ENCODE peak calls at places on chromosomes 7 and 10, in five cellular contexts. One of them, this sample, is unnamed.

GRCh38 chr7:76267835-76268183 is 34.7 kb upstream of the HSPB1 start:
- DNase-seq in ovary: no peak
- DNase-seq in GM12864: no peak
- DNase-seq in heart left ventricle: no peak
- DNase-seq in foreskin fibroblast: no peak
- DNase-seq in this sample: no peak

GRCh38 chr7:4803397-4804241 is 28.2 kb downstream of the AP5Z1 start:
- DNase-seq in ovary: no peak
- DNase-seq in GM12864: no peak
- DNase-seq in heart left ventricle: no peak
- DNase-seq in foreskin fibroblast: no peak
- DNase-seq in this sample: no peak

GRCh38 chr10:32039745-32040144 is 16.5 kb downstream of the KIF5B start:
- DNase-seq in ovary: no peak
- DNase-seq in GM12864: no peak
- DNase-seq in heart left ventricle: no peak
- DNase-seq in foreskin fibroblast: no peak
- DNase-seq in this sample: no peak

GRCh38 chr7:74031403-74032190 is 3.6 kb downstream of the ELN start:
- DNase-seq in ovary: no peak
- DNase-seq in GM12864: no peak
- DNase-seq in heart left ventricle: no peak
- DNase-seq in foreskin fibroblast: no peak
- DNase-seq in this sample: no peak

GRCh38 chr7:40922316-40922670 is 780.6 kb downstream of the INHBA start:
- DNase-seq in ovary: no peak
- DNase-seq in GM12864: no peak
- DNase-seq in heart left ventricle: no peak
- DNase-seq in foreskin fibroblast: peak; percentile 77
- DNase-seq in this sample: no peak

GRCh38 chr10:93813507-93814465 is 56.0 kb downstream of the LGI1 start:
- DNase-seq in ovary: peak; percentile 43
- DNase-seq in GM12864: no peak
- DNase-seq in heart left ventricle: peak; percentile 47
- DNase-seq in foreskin fibroblast: no peak
- DNase-seq in this sample: peak; percentile 28

GRCh38 chr7:85829817-85830432 is 643.1 kb upstream of the SEMA3D start:
- DNase-seq in ovary: no peak
- DNase-seq in GM12864: no peak
- DNase-seq in heart left ventricle: no peak
- DNase-seq in foreskin fibroblast: no peak
- DNase-seq in this sample: no peak

GRCh38 chr7:32179567-32179966 is 109.4 kb upstream of the PDE1C start:
- DNase-seq in ovary: no peak
- DNase-seq in GM12864: no peak
- DNase-seq in heart left ventricle: no peak
- DNase-seq in foreskin fibroblast: no peak
- DNase-seq in this sample: no peak

GRCh38 chr7:13822678-13823077 is 166.8 kb downstream of the ETV1 start:
- DNase-seq in ovary: no peak
- DNase-seq in GM12864: no peak
- DNase-seq in heart left ventricle: no peak
- DNase-seq in foreskin fibroblast: no peak
- DNase-seq in this sample: no peak

GRCh38 chr7:157520249-157520648 is 183.4 kb downstream of the DNAJB6 start:
- DNase-seq in ovary: peak; percentile 7
- DNase-seq in GM12864: no peak
- DNase-seq in heart left ventricle: no peak
- DNase-seq in foreskin fibroblast: no peak
- DNase-seq in this sample: no peak

GRCh38 chr7:138951953-138952352 is 29.2 kb downstream of the KIAA1549 start:
- DNase-seq in ovary: no peak
- DNase-seq in GM12864: no peak
- DNase-seq in heart left ventricle: no peak
- DNase-seq in foreskin fibroblast: no peak
- DNase-seq in this sample: no peak

GRCh38 chr10:14391342-14391741 is 60.6 kb upstream of the FRMD4A start:
- DNase-seq in ovary: no peak
- DNase-seq in GM12864: no peak
- DNase-seq in heart left ventricle: no peak
- DNase-seq in foreskin fibroblast: no peak
- DNase-seq in this sample: no peak

GRCh38 chr7:134703781-134704180 is 57.1 kb downstream of the BPGM start:
- DNase-seq in ovary: peak; percentile 79
- DNase-seq in GM12864: no peak
- DNase-seq in heart left ventricle: no peak
- DNase-seq in foreskin fibroblast: peak; percentile 71
- DNase-seq in this sample: no peak

GRCh38 chr7:51634025-51634424 is 317.4 kb upstream of the COBL start:
- DNase-seq in ovary: no peak
- DNase-seq in GM12864: no peak
- DNase-seq in heart left ventricle: no peak
- DNase-seq in foreskin fibroblast: no peak
- DNase-seq in this sample: no peak

GRCh38 chr7:50696810-50697582 is 85.7 kb downstream of the GRB10 start:
- DNase-seq in ovary: no peak
- DNase-seq in GM12864: no peak
- DNase-seq in heart left ventricle: no peak
- DNase-seq in foreskin fibroblast: no peak
- DNase-seq in this sample: no peak

GRCh38 chr7:119963654-119964053 is 309.3 kb upstream of the KCND2 start:
- DNase-seq in ovary: no peak
- DNase-seq in GM12864: no peak
- DNase-seq in heart left ventricle: no peak
- DNase-seq in foreskin fibroblast: no peak
- DNase-seq in this sample: no peak

GRCh38 chr7:14691597-14692203 is 210.9 kb downstream of the DGKB start:
- DNase-seq in ovary: peak; percentile 54
- DNase-seq in GM12864: no peak
- DNase-seq in heart left ventricle: peak; percentile 33
- DNase-seq in foreskin fibroblast: peak; percentile 7
- DNase-seq in this sample: peak; percentile 46

GRCh38 chr7:71444130-71444529 is 312.2 kb downstream of the GALNT17 start:
- DNase-seq in ovary: no peak
- DNase-seq in GM12864: no peak
- DNase-seq in heart left ventricle: no peak
- DNase-seq in foreskin fibroblast: no peak
- DNase-seq in this sample: no peak
- TF ChIP-seq CTCF in ovary: no peak
- TF ChIP-seq CTCF in GM12864: no peak
- TF ChIP-seq CTCF in heart left ventricle: no peak
- TF ChIP-seq CTCF in foreskin fibroblast: no peak
- TF ChIP-seq CTCF in this sample: no peak

DNA sequence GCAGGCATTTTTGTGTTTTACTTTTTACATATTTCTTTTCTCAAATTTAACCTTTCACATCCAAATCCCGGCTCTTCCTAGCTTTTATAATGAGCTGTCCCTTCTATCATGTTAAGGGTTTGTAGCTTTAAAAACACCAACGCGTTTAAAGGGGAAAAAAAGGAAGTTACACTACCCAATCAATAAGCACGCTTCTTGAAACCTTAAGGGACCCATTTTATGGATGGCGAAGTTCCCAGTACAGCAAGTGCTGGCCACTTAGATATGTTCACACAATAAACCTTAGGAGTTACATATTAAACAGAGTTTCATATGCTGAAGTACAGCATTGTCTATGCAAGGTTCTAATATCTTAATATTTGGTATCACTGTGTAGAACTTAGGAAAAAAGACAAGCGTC is 1.8 kb downstream of the GNG11 start:
- DNase-seq in ovary: no peak
- DNase-seq in GM12864: no peak
- DNase-seq in heart left ventricle: no peak
- DNase-seq in foreskin fibroblast: no peak
- DNase-seq in this sample: no peak
- H3K4me3 ChIP-seq in ovary: peak overlapping the region; percentile 80
- H3K4me3 ChIP-seq in GM12864: no peak overlapping the region
- H3K4me3 ChIP-seq in heart left ventricle: peak overlapping the region; percentile 79
- H3K4me3 ChIP-seq in foreskin fibroblast: peak overlapping the region; percentile 77
- H3K4me3 ChIP-seq in this sample: peak overlapping the region; percentile 75

GRCh38 chr7:116864084-116864483 is 1.7 kb downstream of the CAPZA2 start:
- DNase-seq in ovary: no peak
- DNase-seq in GM12864: no peak
- DNase-seq in heart left ventricle: no peak
- DNase-seq in foreskin fibroblast: no peak
- DNase-seq in this sample: no peak

GRCh38 chr7:116863168-116863670 is 832 bp downstream of the CAPZA2 start:
- DNase-seq in ovary: peak; percentile 47
- DNase-seq in GM12864: no peak
- DNase-seq in heart left ventricle: no peak
- DNase-seq in foreskin fibroblast: no peak
- DNase-seq in this sample: no peak

GRCh38 chr7:116861717-116862116 is 670 bp upstream of the CAPZA2 start:
- DNase-seq in ovary: no peak
- DNase-seq in GM12864: no peak
- DNase-seq in heart left ventricle: no peak
- DNase-seq in foreskin fibroblast: no peak
- DNase-seq in this sample: no peak

GRCh38 chr7:116859323-116859722 is 3.1 kb upstream of the CAPZA2 start:
- DNase-seq in ovary: no peak
- DNase-seq in GM12864: no peak
- DNase-seq in heart left ventricle: no peak
- DNase-seq in foreskin fibroblast: peak; percentile 51
- DNase-seq in this sample: no peak

GRCh38 chr7:116862234-116863167 is at the start of gene CAPZA2:
- DNase-seq in ovary: peak; percentile 95
- DNase-seq in GM12864: peak; percentile 60
- DNase-seq in heart left ventricle: peak; percentile 95
- DNase-seq in foreskin fibroblast: peak; percentile 90
- DNase-seq in this sample: peak; percentile 79
- TF ChIP-seq CTCF in ovary: peak; percentile 87
- TF ChIP-seq CTCF in GM12864: peak; percentile 38
- TF ChIP-seq CTCF in heart left ventricle: no peak
- TF ChIP-seq CTCF in foreskin fibroblast: no peak
- TF ChIP-seq CTCF in this sample: peak; percentile 95

DNA sequence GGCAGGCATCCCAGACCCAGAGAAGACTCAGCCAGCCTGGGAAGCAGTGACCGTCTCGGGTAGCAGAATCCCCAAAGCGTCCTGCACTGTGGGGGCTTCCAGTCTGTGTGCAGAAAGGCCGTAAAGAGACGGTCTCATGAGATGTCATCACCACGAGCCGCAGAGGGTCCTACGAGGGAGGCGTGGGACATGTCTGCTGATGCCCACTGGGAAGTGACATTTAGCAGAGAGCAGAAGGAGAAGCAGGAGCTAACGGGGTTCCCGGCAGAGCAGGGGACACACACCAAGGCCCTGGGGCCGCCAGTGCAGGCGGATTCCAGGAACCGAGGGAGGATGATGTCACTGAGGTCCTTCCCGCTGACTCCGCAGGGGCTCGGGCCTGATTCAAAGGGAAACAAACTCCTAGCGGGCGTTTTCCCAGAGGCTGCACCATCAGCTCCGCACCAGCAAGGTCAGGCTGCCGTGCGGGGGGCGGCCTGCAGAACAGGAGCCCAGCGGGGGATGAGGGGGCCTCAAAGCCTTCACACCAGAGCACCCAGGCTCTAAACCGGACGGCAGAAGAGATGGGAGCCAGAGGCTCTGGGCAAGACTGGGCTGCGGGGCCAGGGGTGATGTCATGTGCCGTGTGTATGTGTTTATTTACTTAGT is 85.4 kb upstream of the PDGFA start:
- DNase-seq in ovary: peak; percentile 29
- DNase-seq in GM12864: no peak
- DNase-seq in heart left ventricle: no peak
- DNase-seq in foreskin fibroblast: no peak
- DNase-seq in this sample: no peak
- H3K4me3 ChIP-seq in ovary: no peak overlapping the region
- H3K4me3 ChIP-seq in GM12864: peak overlapping the region; percentile 68
- H3K4me3 ChIP-seq in heart left ventricle: peak overlapping the region; percentile 27
- H3K4me3 ChIP-seq in foreskin fibroblast: no peak overlapping the region
- H3K4me3 ChIP-seq in this sample: peak overlapping the region; percentile 33

GRCh38 chr10:71821909-71822763 is 28.9 kb downstream of the PSAP start:
- DNase-seq in ovary: no peak
- DNase-seq in GM12864: no peak
- DNase-seq in heart left ventricle: peak; percentile 6
- DNase-seq in foreskin fibroblast: no peak
- DNase-seq in this sample: no peak
- TF ChIP-seq CTCF in ovary: no peak
- TF ChIP-seq CTCF in GM12864: no peak
- TF ChIP-seq CTCF in heart left ventricle: no peak
- TF ChIP-seq CTCF in foreskin fibroblast: no peak
- TF ChIP-seq CTCF in this sample: no peak

GRCh38 chr10:101064415-101065030 is 2.7 kb downstream of the KAZALD1 start:
- DNase-seq in ovary: no peak
- DNase-seq in GM12864: no peak
- DNase-seq in heart left ventricle: no peak
- DNase-seq in foreskin fibroblast: no peak
- DNase-seq in this sample: no peak
- H3K4me3 ChIP-seq in ovary: no peak overlapping the region
- H3K4me3 ChIP-seq in GM12864: no peak overlapping the region
- H3K4me3 ChIP-seq in heart left ventricle: no peak overlapping the region
- H3K4me3 ChIP-seq in foreskin fibroblast: no peak overlapping the region
- H3K4me3 ChIP-seq in this sample: no peak overlapping the region

GRCh38 chr7:109206196-109206595 is 636.5 kb downstream of the DNAJB9 start:
- DNase-seq in ovary: no peak
- DNase-seq in GM12864: no peak
- DNase-seq in heart left ventricle: no peak
- DNase-seq in foreskin fibroblast: no peak
- DNase-seq in this sample: no peak
- TF ChIP-seq CTCF in ovary: no peak
- TF ChIP-seq CTCF in GM12864: no peak
- TF ChIP-seq CTCF in heart left ventricle: no peak
- TF ChIP-seq CTCF in foreskin fibroblast: no peak
- TF ChIP-seq CTCF in this sample: no peak

DNA sequence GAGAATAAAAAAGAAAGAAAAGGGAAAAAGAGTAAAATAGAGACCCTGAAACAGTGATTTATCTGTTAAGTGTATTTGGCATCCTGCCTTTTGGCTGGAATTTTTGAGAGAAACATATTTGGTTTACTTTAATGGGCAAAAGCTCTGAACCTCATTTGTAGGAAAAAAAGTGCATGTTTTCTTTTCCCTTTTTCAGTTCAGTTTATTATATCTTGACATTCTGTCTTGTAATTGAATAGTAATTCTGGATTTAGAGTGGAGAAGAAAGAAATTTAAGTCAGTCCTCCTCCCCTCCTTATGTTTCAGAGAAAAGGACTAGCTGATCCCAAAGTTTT is 69.5 kb downstream of the ARID5B start:
- DNase-seq in ovary: no peak
- DNase-seq in GM12864: no peak
- DNase-seq in heart left ventricle: no peak
- DNase-seq in foreskin fibroblast: no peak
- DNase-seq in this sample: no peak
- H3K4me3 ChIP-seq in ovary: no peak overlapping the region
- H3K4me3 ChIP-seq in GM12864: no peak overlapping the region
- H3K4me3 ChIP-seq in heart left ventricle: no peak overlapping the region
- H3K4me3 ChIP-seq in foreskin fibroblast: no peak overlapping the region
- H3K4me3 ChIP-seq in this sample: no peak overlapping the region